ENCODE peak calls at places on chromosomes 13 and 19, in ten cellular contexts. One of them, this sample, is unnamed.

GRCh38 chr13:50893211-50893852 is 16.3 kb upstream of the RNASEH2B start:
- DNase-seq in OCI-LY7: peak; percentile 93
- DNase-seq in osteoblast: no peak
- DNase-seq in gastrocnemius medialis: no peak
- DNase-seq in tibial artery: no peak
- DNase-seq in right atrium auricular region: no peak
- DNase-seq in left lung: no peak
- DNase-seq in heart right ventricle: no peak
- DNase-seq in body of pancreas: no peak
- DNase-seq in neuronal stem cell: no peak
- DNase-seq in this sample: no peak

GRCh38 chr13:94329277-94329676 is 150.2 kb downstream of the DCT start:
- DNase-seq in left lung: peak; percentile 45
- DNase-seq in osteoblast: peak; percentile 60
- DNase-seq in heart right ventricle: peak; percentile 20
- DNase-seq in OCI-LY7: no peak
- DNase-seq in tibial artery: no peak
- DNase-seq in neuronal stem cell: no peak
- DNase-seq in right atrium auricular region: no peak
- DNase-seq in body of pancreas: no peak
- DNase-seq in gastrocnemius medialis: no peak
- DNase-seq in this sample: no peak

GRCh38 chr19:39166571-39167391 is 30.0 kb upstream of the NCCRP1 start:
- DNase-seq in left lung: peak; percentile 93
- DNase-seq in gastrocnemius medialis: no peak
- DNase-seq in tibial artery: peak; percentile 37
- DNase-seq in OCI-LY7: no peak
- DNase-seq in right atrium auricular region: peak; percentile 76
- DNase-seq in neuronal stem cell: no peak
- DNase-seq in heart right ventricle: peak; percentile 71
- DNase-seq in body of pancreas: peak; percentile 87
- DNase-seq in osteoblast: peak; percentile 82
- DNase-seq in this sample: no peak

GRCh38 chr19:55857149-55857548 is 20.8 kb downstream of the NLRP4 start:
- DNase-seq in tibial artery: no peak
- DNase-seq in OCI-LY7: peak; percentile 91
- DNase-seq in body of pancreas: no peak
- DNase-seq in left lung: no peak
- DNase-seq in neuronal stem cell: no peak
- DNase-seq in heart right ventricle: no peak
- DNase-seq in gastrocnemius medialis: no peak
- DNase-seq in osteoblast: no peak
- DNase-seq in right atrium auricular region: no peak
- DNase-seq in this sample: no peak

GRCh38 chr13:51070005-51070649 is 40.9 kb downstream of the C13orf42 start:
- DNase-seq in body of pancreas: peak; percentile 88
- DNase-seq in neuronal stem cell: peak; percentile 83
- DNase-seq in gastrocnemius medialis: peak; percentile 32
- DNase-seq in right atrium auricular region: peak; percentile 84
- DNase-seq in left lung: peak; percentile 94
- DNase-seq in tibial artery: peak; percentile 73
- DNase-seq in OCI-LY7: peak; percentile 88
- DNase-seq in heart right ventricle: peak; percentile 80
- DNase-seq in osteoblast: peak; percentile 90
- DNase-seq in this sample: peak; percentile 55

GRCh38 chr13:89324582-89324981 is 1653.4 kb downstream of the SLITRK5 start:
- DNase-seq in left lung: no peak
- DNase-seq in neuronal stem cell: no peak
- DNase-seq in gastrocnemius medialis: no peak
- DNase-seq in OCI-LY7: no peak
- DNase-seq in body of pancreas: no peak
- DNase-seq in right atrium auricular region: no peak
- DNase-seq in tibial artery: no peak
- DNase-seq in osteoblast: no peak
- DNase-seq in heart right ventricle: no peak
- DNase-seq in this sample: no peak

GRCh38 chr19:49546825-49547565 is 19.2 kb downstream of the RCN3 start:
- DNase-seq in OCI-LY7: peak; percentile 84
- DNase-seq in neuronal stem cell: peak; percentile 93
- DNase-seq in osteoblast: peak; percentile 95
- DNase-seq in gastrocnemius medialis: peak; percentile 62
- DNase-seq in right atrium auricular region: peak; percentile 78
- DNase-seq in body of pancreas: peak; percentile 82
- DNase-seq in left lung: no peak
- DNase-seq in tibial artery: peak; percentile 82
- DNase-seq in heart right ventricle: peak; percentile 89
- DNase-seq in this sample: peak; percentile 91

GRCh38 chr13:39451301-39451700 is 151.7 kb downstream of the LHFPL6 start:
- DNase-seq in body of pancreas: no peak
- DNase-seq in heart right ventricle: peak; percentile 31
- DNase-seq in osteoblast: no peak
- DNase-seq in gastrocnemius medialis: no peak
- DNase-seq in tibial artery: no peak
- DNase-seq in neuronal stem cell: no peak
- DNase-seq in right atrium auricular region: no peak
- DNase-seq in left lung: no peak
- DNase-seq in OCI-LY7: peak; percentile 7
- DNase-seq in this sample: no peak

DNA sequence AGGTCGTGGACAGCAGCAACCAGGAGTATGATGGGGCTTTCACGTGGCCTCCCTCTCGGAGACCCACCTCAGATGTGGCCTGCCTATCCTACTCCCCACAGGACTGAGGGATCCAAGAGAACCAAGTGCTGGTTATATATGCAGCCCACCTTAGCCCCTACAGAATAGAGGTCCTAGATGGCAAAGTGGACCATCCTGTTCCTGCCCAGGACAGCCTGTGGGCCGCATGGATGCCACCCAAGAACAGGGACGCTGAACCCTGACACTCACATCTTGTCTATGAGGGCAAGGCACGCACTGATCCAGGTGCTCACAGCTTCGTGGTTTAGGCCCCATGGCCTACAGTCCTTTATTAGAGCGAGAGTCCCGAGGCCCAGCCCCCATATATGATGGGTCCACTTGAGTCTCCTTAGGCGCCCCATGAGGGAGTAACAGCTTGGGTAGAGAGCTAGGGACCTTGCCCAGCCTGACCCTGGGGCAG is 1.5 kb upstream of the SLC27A5 start:
- DNase-seq in osteoblast: peak; percentile 63
- DNase-seq in heart right ventricle: no peak
- DNase-seq in body of pancreas: no peak
- DNase-seq in neuronal stem cell: no peak
- DNase-seq in OCI-LY7: no peak
- DNase-seq in right atrium auricular region: no peak
- DNase-seq in left lung: no peak
- DNase-seq in tibial artery: no peak
- DNase-seq in gastrocnemius medialis: no peak
- DNase-seq in this sample: no peak
- H3K27ac ChIP-seq in osteoblast: no peak overlapping the region
- H3K27ac ChIP-seq in heart right ventricle: peak overlapping the region; percentile 50
- H3K27ac ChIP-seq in body of pancreas: peak overlapping the region; percentile 78
- H3K27ac ChIP-seq in neuronal stem cell: no peak overlapping the region
- H3K27ac ChIP-seq in OCI-LY7: no peak overlapping the region
- H3K27ac ChIP-seq in right atrium auricular region: peak overlapping the region; percentile 60
- H3K27ac ChIP-seq in left lung: no peak overlapping the region
- H3K27ac ChIP-seq in tibial artery: peak overlapping the region; percentile 48
- H3K27ac ChIP-seq in gastrocnemius medialis: peak overlapping the region; percentile 66
- H3K27ac ChIP-seq in this sample: no peak overlapping the region

GRCh38 chr19:2543463-2544442 is 67.8 kb downstream of the GADD45B start:
- DNase-seq in body of pancreas: peak; percentile 96
- DNase-seq in gastrocnemius medialis: peak; percentile 92
- DNase-seq in osteoblast: peak; percentile 98
- DNase-seq in neuronal stem cell: peak; percentile 89
- DNase-seq in tibial artery: peak; percentile 96
- DNase-seq in OCI-LY7: peak; percentile 46
- DNase-seq in left lung: peak; percentile 97
- DNase-seq in heart right ventricle: peak; percentile 93
- DNase-seq in right atrium auricular region: peak; percentile 97
- DNase-seq in this sample: peak; percentile 96

GRCh38 chr19:2540251-2540645 is 64.3 kb downstream of the GADD45B start:
- DNase-seq in neuronal stem cell: no peak
- DNase-seq in tibial artery: no peak
- DNase-seq in gastrocnemius medialis: no peak
- DNase-seq in left lung: no peak
- DNase-seq in heart right ventricle: no peak
- DNase-seq in OCI-LY7: no peak
- DNase-seq in osteoblast: no peak
- DNase-seq in body of pancreas: no peak
- DNase-seq in right atrium auricular region: no peak
- DNase-seq in this sample: no peak

GRCh38 chr19:2542341-2543069 is 66.6 kb downstream of the GADD45B start:
- DNase-seq in body of pancreas: no peak
- DNase-seq in gastrocnemius medialis: no peak
- DNase-seq in neuronal stem cell: no peak
- DNase-seq in osteoblast: peak; percentile 76
- DNase-seq in OCI-LY7: no peak
- DNase-seq in tibial artery: no peak
- DNase-seq in right atrium auricular region: no peak
- DNase-seq in left lung: peak; percentile 28
- DNase-seq in heart right ventricle: no peak
- DNase-seq in this sample: peak; percentile 77

GRCh38 chr19:2538096-2538757 is 62.3 kb downstream of the GADD45B start:
- DNase-seq in osteoblast: no peak
- DNase-seq in neuronal stem cell: no peak
- DNase-seq in gastrocnemius medialis: no peak
- DNase-seq in right atrium auricular region: no peak
- DNase-seq in tibial artery: no peak
- DNase-seq in left lung: peak; percentile 15
- DNase-seq in body of pancreas: no peak
- DNase-seq in OCI-LY7: no peak
- DNase-seq in heart right ventricle: no peak
- DNase-seq in this sample: no peak

DNA sequence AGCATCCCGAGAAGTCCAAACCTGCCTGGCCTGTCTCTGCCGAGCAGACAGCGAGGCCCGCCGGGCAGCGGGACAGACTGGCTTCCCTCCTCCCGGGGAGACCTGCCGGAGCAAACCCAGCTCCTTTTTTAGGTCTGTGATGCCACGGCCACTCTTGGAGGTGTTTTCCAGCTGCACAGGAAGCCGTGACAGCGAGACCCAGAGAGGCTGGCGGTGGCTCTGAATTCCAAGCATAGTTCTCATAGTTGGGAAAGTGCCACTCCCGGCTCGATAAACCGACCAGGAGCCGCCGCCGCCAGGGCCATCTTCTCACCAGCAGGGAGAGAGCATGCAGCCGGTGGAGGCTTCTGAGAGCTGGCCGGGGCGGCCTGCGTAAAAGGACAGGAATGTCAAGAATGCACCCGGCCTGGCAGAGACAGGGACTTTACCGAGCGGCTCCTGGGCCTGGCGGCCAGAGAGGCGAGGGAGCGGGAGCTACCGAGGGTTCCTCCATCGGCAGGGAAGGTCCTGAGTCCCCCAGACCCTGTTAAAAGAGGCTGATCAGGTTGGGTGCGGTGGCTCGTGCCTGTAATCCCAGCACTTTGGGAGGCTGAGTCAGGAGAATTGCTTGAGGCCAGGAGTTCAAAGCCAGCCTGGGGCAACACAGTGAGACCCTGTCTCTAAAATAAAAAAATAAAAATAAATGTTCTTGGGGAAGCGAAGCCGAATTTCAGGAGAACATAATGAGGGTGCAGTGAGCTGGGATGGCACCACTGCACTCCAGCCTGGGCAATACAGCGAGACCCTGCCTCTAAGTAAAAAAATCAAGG is 64.9 kb downstream of the GADD45B start:
- DNase-seq in gastrocnemius medialis: peak; percentile 74
- DNase-seq in osteoblast: peak; percentile 98
- DNase-seq in right atrium auricular region: peak; percentile 97
- DNase-seq in left lung: peak; percentile 94
- DNase-seq in OCI-LY7: no peak
- DNase-seq in heart right ventricle: peak; percentile 89
- DNase-seq in neuronal stem cell: peak; percentile 93
- DNase-seq in tibial artery: peak; percentile 86
- DNase-seq in body of pancreas: peak; percentile 83
- DNase-seq in this sample: peak; percentile 99
- H3K27ac ChIP-seq in gastrocnemius medialis: peak overlapping the region; percentile 79
- H3K27ac ChIP-seq in osteoblast: peak overlapping the region; percentile 98
- H3K27ac ChIP-seq in right atrium auricular region: peak overlapping the region; percentile 96
- H3K27ac ChIP-seq in left lung: peak overlapping the region; percentile 87
- H3K27ac ChIP-seq in OCI-LY7: no peak overlapping the region
- H3K27ac ChIP-seq in heart right ventricle: peak overlapping the region; percentile 78
- H3K27ac ChIP-seq in neuronal stem cell: peak overlapping the region; percentile 96
- H3K27ac ChIP-seq in tibial artery: peak overlapping the region; percentile 86
- H3K27ac ChIP-seq in body of pancreas: peak overlapping the region; percentile 97
- H3K27ac ChIP-seq in this sample: peak overlapping the region; percentile 99

GRCh38 chr13:26015276-26015934 is 36.4 kb downstream of the SHISA2 start:
- DNase-seq in left lung: no peak
- DNase-seq in heart right ventricle: no peak
- DNase-seq in osteoblast: no peak
- DNase-seq in neuronal stem cell: no peak
- DNase-seq in gastrocnemius medialis: no peak
- DNase-seq in body of pancreas: no peak
- DNase-seq in OCI-LY7: no peak
- DNase-seq in tibial artery: no peak
- DNase-seq in right atrium auricular region: no peak
- DNase-seq in this sample: no peak

GRCh38 chr13:26019241-26019640 is 32.6 kb downstream of the SHISA2 start:
- DNase-seq in heart right ventricle: no peak
- DNase-seq in body of pancreas: no peak
- DNase-seq in tibial artery: no peak
- DNase-seq in OCI-LY7: no peak
- DNase-seq in left lung: no peak
- DNase-seq in gastrocnemius medialis: no peak
- DNase-seq in osteoblast: no peak
- DNase-seq in neuronal stem cell: no peak
- DNase-seq in right atrium auricular region: no peak
- DNase-seq in this sample: no peak

GRCh38 chr13:26017932-26018690 is 33.7 kb downstream of the SHISA2 start:
- DNase-seq in OCI-LY7: no peak
- DNase-seq in body of pancreas: no peak
- DNase-seq in tibial artery: no peak
- DNase-seq in left lung: no peak
- DNase-seq in right atrium auricular region: no peak
- DNase-seq in gastrocnemius medialis: no peak
- DNase-seq in osteoblast: no peak
- DNase-seq in neuronal stem cell: no peak
- DNase-seq in heart right ventricle: no peak
- DNase-seq in this sample: no peak

GRCh38 chr13:26019881-26020535 is 31.8 kb downstream of the SHISA2 start:
- DNase-seq in tibial artery: no peak
- DNase-seq in osteoblast: peak; percentile 90
- DNase-seq in heart right ventricle: no peak
- DNase-seq in body of pancreas: no peak
- DNase-seq in right atrium auricular region: no peak
- DNase-seq in OCI-LY7: no peak
- DNase-seq in neuronal stem cell: no peak
- DNase-seq in gastrocnemius medialis: no peak
- DNase-seq in left lung: no peak
- DNase-seq in this sample: peak; percentile 80

DNA sequence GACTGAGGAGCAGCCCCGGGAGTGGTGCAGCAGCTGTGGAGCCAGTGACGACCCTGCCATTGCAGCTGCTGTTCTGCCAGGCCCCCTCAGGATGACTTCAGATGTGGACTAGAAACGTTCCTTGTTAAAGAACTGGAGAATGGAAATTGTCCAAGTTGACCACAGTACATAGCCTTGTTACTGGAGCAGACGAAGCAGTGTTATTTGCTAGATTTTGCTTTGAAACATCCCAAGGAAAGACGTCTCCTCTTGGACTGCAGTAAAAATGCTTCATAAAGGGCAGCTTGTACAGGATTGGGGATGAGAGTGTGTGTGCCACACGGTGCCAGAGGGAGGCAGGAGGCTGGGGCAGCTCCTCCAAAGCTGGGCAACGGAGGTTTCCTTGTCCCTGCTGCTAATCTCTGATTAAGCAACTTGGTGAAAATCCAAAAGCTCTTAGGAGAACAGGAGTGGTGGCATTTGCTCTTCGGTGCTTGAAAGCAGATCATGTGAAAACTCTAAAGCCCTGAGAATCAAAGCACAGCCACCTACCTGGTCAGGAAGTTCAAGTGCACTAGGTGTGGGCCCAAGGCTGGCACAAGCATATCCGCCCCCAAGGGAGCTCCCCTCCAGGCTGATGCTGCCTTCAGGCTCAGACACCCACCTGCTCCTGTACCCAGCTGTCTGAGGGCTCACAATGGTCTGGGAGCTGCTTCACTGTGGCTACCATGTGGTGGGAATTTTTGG is 34.5 kb downstream of the SHISA2 start:
- DNase-seq in left lung: no peak
- DNase-seq in gastrocnemius medialis: no peak
- DNase-seq in heart right ventricle: no peak
- DNase-seq in right atrium auricular region: no peak
- DNase-seq in tibial artery: no peak
- DNase-seq in body of pancreas: no peak
- DNase-seq in osteoblast: no peak
- DNase-seq in OCI-LY7: no peak
- DNase-seq in neuronal stem cell: no peak
- DNase-seq in this sample: no peak
- H3K27ac ChIP-seq in left lung: peak overlapping the region; percentile 33
- H3K27ac ChIP-seq in gastrocnemius medialis: no peak overlapping the region
- H3K27ac ChIP-seq in heart right ventricle: no peak overlapping the region
- H3K27ac ChIP-seq in right atrium auricular region: no peak overlapping the region
- H3K27ac ChIP-seq in tibial artery: no peak overlapping the region
- H3K27ac ChIP-seq in body of pancreas: peak overlapping the region; percentile 43
- H3K27ac ChIP-seq in osteoblast: peak overlapping the region; percentile 56
- H3K27ac ChIP-seq in OCI-LY7: no peak overlapping the region
- H3K27ac ChIP-seq in neuronal stem cell: no peak overlapping the region
- H3K27ac ChIP-seq in this sample: no peak overlapping the region

GRCh38 chr19:11540642-11541041 is 2.0 kb downstream of the CNN1 start:
- DNase-seq in OCI-LY7: no peak
- DNase-seq in body of pancreas: no peak
- DNase-seq in gastrocnemius medialis: no peak
- DNase-seq in right atrium auricular region: no peak
- DNase-seq in osteoblast: peak; percentile 35
- DNase-seq in neuronal stem cell: no peak
- DNase-seq in tibial artery: no peak
- DNase-seq in heart right ventricle: no peak
- DNase-seq in left lung: no peak
- DNase-seq in this sample: no peak

GRCh38 chr19:11541238-11541637 is 2.6 kb downstream of the CNN1 start:
- DNase-seq in body of pancreas: no peak
- DNase-seq in left lung: no peak
- DNase-seq in heart right ventricle: no peak
- DNase-seq in gastrocnemius medialis: no peak
- DNase-seq in tibial artery: no peak
- DNase-seq in right atrium auricular region: no peak
- DNase-seq in osteoblast: peak; percentile 82
- DNase-seq in OCI-LY7: peak; percentile 51
- DNase-seq in neuronal stem cell: no peak
- DNase-seq in this sample: no peak

GRCh38 chr19:11535792-11536595 is 2.7 kb upstream of the CNN1 start:
- DNase-seq in left lung: peak; percentile 95
- DNase-seq in OCI-LY7: peak; percentile 93
- DNase-seq in gastrocnemius medialis: peak; percentile 60
- DNase-seq in right atrium auricular region: peak; percentile 96
- DNase-seq in body of pancreas: peak; percentile 96
- DNase-seq in heart right ventricle: peak; percentile 90
- DNase-seq in neuronal stem cell: peak; percentile 90
- DNase-seq in osteoblast: peak; percentile 100
- DNase-seq in tibial artery: peak; percentile 87
- DNase-seq in this sample: peak; percentile 92

GRCh38 chr19:11539495-11540365 is 1.1 kb downstream of the CNN1 start:
- DNase-seq in osteoblast: peak; percentile 89
- DNase-seq in body of pancreas: no peak
- DNase-seq in right atrium auricular region: no peak
- DNase-seq in neuronal stem cell: no peak
- DNase-seq in heart right ventricle: peak; percentile 59
- DNase-seq in OCI-LY7: no peak
- DNase-seq in gastrocnemius medialis: no peak
- DNase-seq in tibial artery: peak; percentile 41
- DNase-seq in left lung: no peak
- DNase-seq in this sample: no peak

GRCh38 chr19:11538232-11539036 is at the start of gene CNN1:
- DNase-seq in neuronal stem cell: no peak
- DNase-seq in body of pancreas: no peak
- DNase-seq in tibial artery: peak; percentile 85
- DNase-seq in right atrium auricular region: peak; percentile 89
- DNase-seq in gastrocnemius medialis: no peak
- DNase-seq in left lung: no peak
- DNase-seq in heart right ventricle: peak; percentile 80
- DNase-seq in osteoblast: peak; percentile 93
- DNase-seq in OCI-LY7: no peak
- DNase-seq in this sample: peak; percentile 74
- H3K27ac ChIP-seq in neuronal stem cell: peak within 1 kb of the TSS; percentile 69
- H3K27ac ChIP-seq in body of pancreas: no peak within 1 kb of the TSS
- H3K27ac ChIP-seq in tibial artery: peak within 1 kb of the TSS; percentile 98
- H3K27ac ChIP-seq in right atrium auricular region: peak within 1 kb of the TSS; percentile 94
- H3K27ac ChIP-seq in gastrocnemius medialis: peak within 1 kb of the TSS; percentile 48
- H3K27ac ChIP-seq in left lung: peak within 1 kb of the TSS; percentile 77
- H3K27ac ChIP-seq in heart right ventricle: peak within 1 kb of the TSS; percentile 74
- H3K27ac ChIP-seq in osteoblast: peak within 1 kb of the TSS; percentile 23
- H3K27ac ChIP-seq in OCI-LY7: no peak within 1 kb of the TSS
- H3K27ac ChIP-seq in this sample: peak within 1 kb of the TSS; percentile 33

This sample was measured in SJSA1.